ENCODE peak calls at places on chromosomes 2 and 18, in five cellular contexts. One of them, this sample, is unnamed. For H3K27me3, the result is how much of the 10 kb centered on the place peaks cover.

GRCh38 chr2:230417436-230417835 is 1.4 kb downstream of the SP100 start:
- DNase-seq in K562: no peak
- DNase-seq in HCT116: no peak
- DNase-seq in HepG2: no peak
- DNase-seq in H1: no peak
- DNase-seq in this sample: no peak

GRCh38 chr18:76351961-76352581 is 143.0 kb downstream of the ZNF516 start:
- DNase-seq in K562: no peak
- DNase-seq in HCT116: no peak
- DNase-seq in HepG2: peak
- DNase-seq in H1: no peak
- DNase-seq in this sample: no peak

GRCh38 chr18:24559474-24560018 is 99.1 kb downstream of the HRH4 start:
- DNase-seq in K562: no peak
- DNase-seq in HCT116: no peak
- DNase-seq in HepG2: no peak
- DNase-seq in H1: no peak
- DNase-seq in this sample: no peak

GRCh38 chr2:241988146-241988545 is 118.6 kb downstream of the RTP5 start:
- DNase-seq in K562: no peak
- DNase-seq in HCT116: no peak
- DNase-seq in HepG2: no peak
- DNase-seq in H1: no peak
- DNase-seq in this sample: no peak

GRCh38 chr18:70337139-70337972 is 48.5 kb downstream of the SOCS6 start:
- DNase-seq in K562: peak
- DNase-seq in HCT116: peak
- DNase-seq in HepG2: peak
- DNase-seq in H1: no peak
- DNase-seq in this sample: no peak

GRCh38 chr2:21468609-21469008 is 344.8 kb downstream of the TDRD15 start:
- DNase-seq in K562: no peak
- DNase-seq in HCT116: no peak
- DNase-seq in HepG2: no peak
- DNase-seq in H1: no peak
- DNase-seq in this sample: no peak

GRCh38 chr2:10271946-10272345 is 30.8 kb upstream of the HPCAL1 start:
- DNase-seq in K562: no peak
- DNase-seq in HCT116: no peak
- DNase-seq in HepG2: peak
- DNase-seq in H1: no peak
- DNase-seq in this sample: no peak

GRCh38 chr2:156333951-156334495 is 1.5 kb upstream of the NR4A2 start:
- DNase-seq in K562: peak
- DNase-seq in HCT116: no peak
- DNase-seq in HepG2: peak
- DNase-seq in H1: peak
- DNase-seq in this sample: no peak

GRCh38 chr2:120415728-120416509 is 70.0 kb downstream of the INHBB start:
- DNase-seq in K562: no peak
- DNase-seq in HCT116: no peak
- DNase-seq in HepG2: no peak
- DNase-seq in H1: no peak
- DNase-seq in this sample: no peak

GRCh38 chr2:143720093-143720664 is 591.0 kb downstream of the ARHGAP15 start:
- DNase-seq in K562: no peak
- DNase-seq in HCT116: peak
- DNase-seq in HepG2: no peak
- DNase-seq in H1: no peak
- DNase-seq in this sample: no peak

GRCh38 chr2:161243312-161243711 is 64.9 kb upstream of the PSMD14 start:
- DNase-seq in K562: no peak
- DNase-seq in HCT116: no peak
- DNase-seq in HepG2: no peak
- DNase-seq in H1: no peak
- DNase-seq in this sample: no peak

GRCh38 chr2:161238559-161239415 is 69.4 kb upstream of the PSMD14 start:
- DNase-seq in K562: no peak
- DNase-seq in HCT116: no peak
- DNase-seq in HepG2: no peak
- DNase-seq in H1: peak
- DNase-seq in this sample: no peak

GRCh38 chr2:161239416-161240109 is 68.7 kb upstream of the PSMD14 start:
- DNase-seq in K562: no peak
- DNase-seq in HCT116: no peak
- DNase-seq in HepG2: no peak
- DNase-seq in H1: peak
- DNase-seq in this sample: no peak

GRCh38 chr2:161243873-161244272 is 64.4 kb upstream of the PSMD14 start:
- DNase-seq in K562: no peak
- DNase-seq in HCT116: no peak
- DNase-seq in HepG2: no peak
- DNase-seq in H1: no peak
- DNase-seq in this sample: no peak

GRCh38 chr2:161241894-161242293 is 66.3 kb upstream of the PSMD14 start:
- DNase-seq in K562: no peak
- DNase-seq in HCT116: no peak
- DNase-seq in HepG2: no peak
- DNase-seq in H1: no peak
- DNase-seq in this sample: no peak
- H3K27me3 ChIP-seq in K562: under half
- H3K27me3 ChIP-seq in HCT116: under half
- H3K27me3 ChIP-seq in HepG2: under half
- H3K27me3 ChIP-seq in H1: under half
- H3K27me3 ChIP-seq in this sample: under half

GRCh38 chr2:233976690-233977294 is 59.6 kb downstream of the TRPM8 start:
- DNase-seq in K562: peak
- DNase-seq in HCT116: peak
- DNase-seq in HepG2: peak
- DNase-seq in H1: no peak
- DNase-seq in this sample: peak
- TF ChIP-seq SP1 in K562: no peak
- TF ChIP-seq SP1 in HCT116: no peak
- TF ChIP-seq SP1 in HepG2: no peak
- TF ChIP-seq SP1 in H1: no peak
- TF ChIP-seq SP1 in this sample: no peak

GRCh38 chr2:127419448-127420038 is 1.3 kb downstream of the PROC start:
- DNase-seq in K562: no peak
- DNase-seq in HCT116: no peak
- DNase-seq in HepG2: peak
- DNase-seq in H1: no peak
- DNase-seq in this sample: no peak
- H3K27me3 ChIP-seq in K562: under half
- H3K27me3 ChIP-seq in HCT116: under half
- H3K27me3 ChIP-seq in HepG2: under half
- H3K27me3 ChIP-seq in H1: under half
- H3K27me3 ChIP-seq in this sample: under half

GRCh38 chr18:49021076-49021432 is 70.3 kb upstream of the SMAD7 start:
- DNase-seq in K562: no peak
- DNase-seq in HCT116: no peak
- DNase-seq in HepG2: no peak
- DNase-seq in H1: no peak
- DNase-seq in this sample: no peak

GRCh38 chr18:49020621-49021021 is 69.9 kb upstream of the SMAD7 start:
- DNase-seq in K562: no peak
- DNase-seq in HCT116: no peak
- DNase-seq in HepG2: no peak
- DNase-seq in H1: peak
- DNase-seq in this sample: no peak

GRCh38 chr18:49020129-49020528 is 69.4 kb upstream of the SMAD7 start:
- DNase-seq in K562: no peak
- DNase-seq in HCT116: no peak
- DNase-seq in HepG2: no peak
- DNase-seq in H1: peak
- DNase-seq in this sample: no peak

GRCh38 chr18:49022311-49023280 is 71.8 kb upstream of the SMAD7 start:
- DNase-seq in K562: no peak
- DNase-seq in HCT116: no peak
- DNase-seq in HepG2: no peak
- DNase-seq in H1: no peak
- DNase-seq in this sample: no peak

GRCh38 chr18:49021433-49022129 is 70.8 kb upstream of the SMAD7 start:
- DNase-seq in K562: peak
- DNase-seq in HCT116: peak
- DNase-seq in HepG2: peak
- DNase-seq in H1: peak
- DNase-seq in this sample: peak
- TF ChIP-seq SP1 in K562: no peak
- TF ChIP-seq SP1 in HCT116: no peak
- TF ChIP-seq SP1 in HepG2: no peak
- TF ChIP-seq SP1 in H1: no peak
- TF ChIP-seq SP1 in this sample: no peak

GRCh38 chr18:74456409-74457042 is 582 bp downstream of the DIPK1C start:
- DNase-seq in K562: no peak
- DNase-seq in HCT116: no peak
- DNase-seq in HepG2: no peak
- DNase-seq in H1: peak
- DNase-seq in this sample: no peak

GRCh38 chr18:74457743-74458465 is 796 bp upstream of the DIPK1C start:
- DNase-seq in K562: no peak
- DNase-seq in HCT116: no peak
- DNase-seq in HepG2: no peak
- DNase-seq in H1: no peak
- DNase-seq in this sample: no peak

GRCh38 chr18:74455386-74455785 is 1.7 kb downstream of the DIPK1C start:
- DNase-seq in K562: no peak
- DNase-seq in HCT116: no peak
- DNase-seq in HepG2: no peak
- DNase-seq in H1: no peak
- DNase-seq in this sample: no peak

GRCh38 chr18:74456017-74456408 is 1.1 kb downstream of the DIPK1C start:
- DNase-seq in K562: no peak
- DNase-seq in HCT116: no peak
- DNase-seq in HepG2: no peak
- DNase-seq in H1: no peak
- DNase-seq in this sample: no peak

GRCh38 chr18:74457043-74457742 is at the start of gene DIPK1C:
- DNase-seq in K562: no peak
- DNase-seq in HCT116: no peak
- DNase-seq in HepG2: no peak
- DNase-seq in H1: no peak
- DNase-seq in this sample: no peak
- H3K27me3 ChIP-seq in K562: under half
- H3K27me3 ChIP-seq in HCT116: under half
- H3K27me3 ChIP-seq in HepG2: half or more
- H3K27me3 ChIP-seq in H1: under half
- H3K27me3 ChIP-seq in this sample: under half

This sample was measured in GM12878.